ENCODE peak calls at places on chromosomes 4 and X, in nine cellular contexts. R is left ventricle myocardium inferior, G is WERI-Rb-1, Y is mucosa of descending colon, E is PC-3, O is breast epithelium, L is fibroblast of villous mesenchyme, N is suprapubic skin, J is pancreas. U is an unnamed sample.

GRCh38 chr4:86955888-86956451 is 21.2 kb downstream of the AFF1 start:
- DNase-seq in N (no peak), J (no peak), O (no peak), G (no peak), Y (no peak), R (no peak), L (no peak), E (no peak), U (no peak)

GRCh38 chrX:40005290-40006011 is 92.3 kb downstream of the BCOR start:
- DNase-seq in O (no peak), Y (peak), E (no peak), L (no peak), J (no peak), N (no peak), R (peak), G (no peak), U (no peak)

GRCh38 chrX:133921764-133922389 is 63.5 kb downstream of the GPC3 start:
- DNase-seq in J (peak), O (no peak), E (peak), G (peak), R (peak), L (peak), N (no peak), Y (peak), U (no peak)

GRCh38 chrX:49153467-49153866 is 9.1 kb upstream of the MAGIX start:
- DNase-seq in N (no peak), O (no peak), G (no peak), R (no peak), Y (no peak), E (no peak), L (no peak), J (no peak), U (no peak)

GRCh38 chrX:19725545-19726102 is 161.8 kb downstream of the SH3KBP1 start:
- DNase-seq in E (no peak), G (no peak), L (no peak), N (no peak), O (no peak), J (no peak), R (no peak), Y (no peak), U (no peak)

GRCh38 chr4:125728568-125728967 is 413.8 kb downstream of the FAT4 start:
- DNase-seq in J (no peak), Y (no peak), G (no peak), E (peak), R (no peak), L (peak), O (no peak), N (no peak), U (peak)

GRCh38 chrX:101397779-101398178 is 7.0 kb downstream of the RPL36A start:
- DNase-seq in L (no peak), E (no peak), J (no peak), R (no peak), N (no peak), Y (no peak), O (no peak), G (no peak), U (no peak)

GRCh38 chrX:78048036-78048435 is 56.0 kb upstream of the PGK1 start:
- DNase-seq in E (no peak), Y (no peak), R (no peak), N (no peak), L (no peak), J (no peak), G (no peak), O (no peak), U (no peak)

GRCh38 chrX:10041383-10041782 is 74.2 kb downstream of the CLDN34 start:
- DNase-seq in J (no peak), O (no peak), L (no peak), N (no peak), E (no peak), G (no peak), Y (no peak), R (no peak), U (peak)

GRCh38 chr4:137393043-137393442 is 139.3 kb downstream of the PCDH18 start:
- DNase-seq in Y (no peak), R (peak), O (no peak), L (peak), E (no peak), J (no peak), G (peak), N (no peak), U (peak)

GRCh38 chr4:105276361-105276760 is 129.7 kb downstream of the TET2 start:
- DNase-seq in O (no peak), N (no peak), L (no peak), E (no peak), J (no peak), G (no peak), R (no peak), Y (no peak), U (no peak)

GRCh38 chr4:10096976-10097330 is 19.6 kb downstream of the WDR1 start:
- DNase-seq in Y (no peak), J (no peak), O (no peak), G (no peak), L (no peak), N (no peak), R (no peak), E (no peak), U (no peak)

GRCh38 chr4:3830774-3831528 is 64.8 kb downstream of the ADRA2C start:
- DNase-seq in N (no peak), G (peak), E (no peak), O (no peak), R (no peak), J (no peak), Y (no peak), L (no peak), U (no peak)
- TF ChIP-seq CTCF in N (no peak), G (no peak), E (no peak), O (no peak), R (no peak), J (no peak), Y (no peak), L (no peak), U (no peak)

DNA sequence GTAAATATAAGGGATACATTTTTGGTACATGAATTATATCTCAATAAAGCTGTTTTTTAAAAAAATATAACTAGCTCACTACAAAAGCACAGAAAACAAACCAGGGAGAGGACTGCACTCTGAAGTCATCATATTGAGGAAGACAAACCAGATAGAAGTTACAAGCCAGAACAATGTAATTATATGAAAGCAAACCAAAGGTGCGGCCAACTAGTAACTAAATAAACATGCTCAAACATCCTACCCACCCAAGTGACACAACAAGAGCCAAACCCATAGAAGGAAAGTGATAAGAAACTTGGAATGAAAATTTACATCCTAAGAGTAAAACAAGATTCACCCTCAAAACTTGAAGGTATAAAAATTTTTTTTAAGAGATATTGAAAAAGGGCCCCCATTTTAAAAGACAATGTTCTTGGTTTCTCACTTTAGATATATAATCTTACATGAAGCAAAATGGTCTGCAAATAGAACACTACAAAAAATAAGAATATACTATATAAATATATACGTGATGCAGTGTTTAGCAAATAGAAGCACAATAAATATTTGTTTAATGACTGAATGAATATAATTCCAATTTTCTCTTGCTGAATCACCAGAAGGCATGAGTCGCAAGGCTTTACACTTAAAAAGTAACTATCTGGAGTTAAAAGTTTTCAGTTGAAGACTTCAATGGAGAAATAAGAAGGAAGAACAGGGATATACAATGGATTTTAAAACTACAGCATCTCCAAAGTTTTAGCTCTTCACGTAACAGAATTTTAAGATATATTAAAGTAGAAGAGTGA is 4.0 kb upstream of the SH3D19 start:
- DNase-seq in N (no peak), L (no peak), R (no peak), E (peak), J (no peak), O (no peak), G (no peak), Y (no peak), U (no peak)
- H3K4me3 ChIP-seq in N (no peak), L (no peak), R (no peak), E (peak), J (no peak), O (no peak), G (no peak), Y (no peak), U (no peak)

DNA sequence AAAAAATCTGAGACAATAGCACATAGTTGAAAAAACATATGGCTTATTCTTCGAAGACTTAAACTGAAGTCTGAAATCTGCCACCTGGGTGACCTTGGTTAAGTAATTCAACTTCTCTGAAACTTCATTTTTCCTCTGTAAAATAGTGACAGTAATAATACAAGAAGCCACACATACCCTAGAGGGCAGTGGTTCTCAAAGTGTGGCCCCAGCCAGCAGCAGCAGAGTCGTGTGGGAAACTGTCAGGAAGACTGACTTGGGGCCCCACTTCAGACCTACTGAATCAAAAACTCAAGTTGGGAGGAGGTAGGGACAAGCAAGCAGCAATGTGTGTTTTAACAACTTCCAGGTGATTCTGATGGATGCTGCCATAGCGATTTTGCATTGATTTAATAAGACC is 249.9 kb downstream of the HNRNPD start:
- DNase-seq in N (no peak), L (no peak), O (no peak), R (no peak), Y (no peak), E (no peak), J (no peak), G (no peak), U (no peak)
- TF ChIP-seq CTCF in N (no peak), L (no peak), O (no peak), R (no peak), Y (no peak), E (no peak), J (no peak), G (no peak), U (no peak)

GRCh38 chrX:7073336-7073735 is 74.2 kb upstream of the STS start:
- DNase-seq in E (no peak), L (no peak), Y (no peak), O (no peak), J (no peak), R (no peak), N (no peak), G (no peak), U (no peak)

GRCh38 chrX:7076245-7076661 is 71.3 kb upstream of the STS start:
- DNase-seq in L (no peak), O (no peak), Y (no peak), R (no peak), J (no peak), N (no peak), E (no peak), G (no peak), U (no peak)

GRCh38 chrX:7074908-7075204 is 72.7 kb upstream of the STS start:
- DNase-seq in O (no peak), N (no peak), R (no peak), J (no peak), G (no peak), Y (no peak), E (no peak), L (no peak), U (no peak)

GRCh38 chrX:7072856-7073255 is 74.7 kb upstream of the STS start:
- DNase-seq in G (no peak), L (no peak), E (no peak), J (no peak), R (no peak), N (no peak), O (no peak), Y (no peak), U (no peak)

DNA sequence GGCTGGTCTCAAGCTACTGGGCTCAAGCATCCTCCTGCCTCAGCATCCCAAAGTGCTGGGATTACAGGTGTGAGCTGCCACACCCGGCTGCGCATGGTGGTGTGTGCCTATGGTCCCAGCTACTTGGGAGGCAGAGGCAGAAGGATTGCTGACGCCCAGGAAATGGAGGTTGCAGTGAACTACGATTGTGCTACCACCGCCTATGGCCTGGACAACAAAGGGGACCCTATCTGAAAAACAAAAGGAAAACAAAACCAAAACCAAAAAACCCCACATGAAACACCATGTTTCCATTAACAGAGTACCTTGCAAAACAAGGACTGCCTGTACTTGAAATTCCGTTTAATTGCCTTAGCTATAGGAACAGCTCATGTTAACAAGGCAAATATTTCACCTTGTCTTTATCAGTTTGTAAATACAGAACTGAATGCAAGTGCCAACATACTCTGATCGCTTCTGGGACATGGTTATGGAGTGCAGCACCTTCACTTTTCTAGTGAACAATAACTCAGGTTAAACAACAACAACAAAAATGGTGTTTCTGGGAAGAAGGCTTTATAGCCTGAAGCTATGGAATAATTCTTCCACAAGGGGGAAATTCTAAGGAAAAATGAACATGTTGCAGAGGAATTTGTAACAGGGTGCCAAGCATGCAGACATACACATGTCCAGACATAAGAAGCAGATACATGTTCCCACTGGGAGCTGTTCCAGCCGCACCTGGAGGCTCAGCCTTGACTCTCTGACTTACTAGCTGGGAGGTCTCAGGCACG is 73.2 kb upstream of the STS start:
- DNase-seq in Y (no peak), O (no peak), E (no peak), L (peak), J (no peak), G (no peak), N (no peak), R (no peak), U (no peak)
- H3K4me3 ChIP-seq in Y (no peak), O (no peak), E (no peak), L (no peak), J (no peak), G (no peak), N (no peak), R (no peak), U (no peak)

GRCh38 chr4:139582044-139582443 is 26.0 kb upstream of the SETD7 start:
- DNase-seq in L (no peak), R (no peak), N (no peak), E (peak), O (no peak), Y (no peak), J (no peak), G (no peak), U (no peak)
- TF ChIP-seq CTCF in L (no peak), R (no peak), N (no peak), E (peak), O (no peak), Y (no peak), J (no peak), G (no peak), U (no peak)

GRCh38 chr4:25654971-25655963 is at the start of gene SLC34A2:
- DNase-seq in R (no peak), E (no peak), L (no peak), O (no peak), N (no peak), G (no peak), J (no peak), Y (peak), U (no peak)
- H3K4me3 ChIP-seq in R (peak), E (no peak), L (no peak), O (no peak), N (peak), G (no peak), J (peak), Y (no peak), U (no peak)

DNA sequence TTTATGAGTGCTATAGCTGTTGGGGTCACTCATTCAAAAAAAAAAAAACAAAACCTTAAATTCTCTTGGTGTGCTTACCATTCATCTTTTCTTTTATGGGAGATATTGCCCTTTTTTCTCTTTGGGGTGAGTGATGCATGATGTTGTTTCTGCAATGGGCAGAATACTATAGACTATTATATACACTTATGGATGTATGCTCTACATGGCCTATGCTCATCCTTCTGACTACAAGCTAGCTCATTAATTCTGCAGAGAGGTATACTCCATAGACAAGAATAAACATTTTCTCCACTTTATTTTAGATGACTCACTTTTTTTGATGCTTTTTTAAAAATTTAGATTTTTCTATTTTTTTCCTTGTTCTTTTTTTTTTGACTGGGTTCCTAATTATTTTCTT is 160.3 kb upstream of the ANK2 start:
- DNase-seq in G (no peak), O (no peak), Y (no peak), E (no peak), R (no peak), L (no peak), J (no peak), N (no peak), U (no peak)
- TF ChIP-seq CTCF in G (no peak), O (no peak), Y (no peak), E (no peak), R (no peak), L (no peak), J (no peak), N (no peak), U (no peak)

GRCh38 chr4:48340905-48341775 is at the start of gene SLAIN2:
- DNase-seq in Y (peak), R (peak), L (peak), J (peak), N (peak), O (peak), E (peak), G (peak), U (peak)
- H3K4me3 ChIP-seq in Y (peak), R (peak), L (peak), J (peak), N (peak), O (peak), E (peak), G (peak), U (peak)

DNA sequence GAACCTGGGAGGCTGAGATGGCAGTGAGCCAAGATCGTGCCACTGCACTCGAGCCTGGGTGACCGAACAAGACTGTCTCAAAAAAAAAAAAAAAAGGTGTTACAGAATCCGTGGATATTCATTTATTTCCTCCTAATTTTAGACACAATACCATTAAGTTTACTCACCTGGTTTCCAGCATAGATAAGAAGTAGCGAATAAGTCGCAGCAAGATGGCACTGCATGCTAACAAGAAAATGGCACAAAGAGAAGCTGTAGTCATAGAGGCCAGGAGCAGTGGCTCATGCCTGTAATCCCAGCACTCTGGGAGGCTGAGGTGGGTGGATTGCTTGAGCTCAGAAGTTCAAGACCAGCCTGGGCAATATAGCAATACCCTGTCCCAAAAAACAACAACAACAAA is 17.0 kb upstream of the MOB1B start:
- DNase-seq in O (no peak), L (no peak), J (no peak), R (no peak), Y (no peak), G (no peak), E (peak), N (no peak), U (no peak)
- TF ChIP-seq CTCF in O (no peak), L (no peak), J (no peak), R (peak), Y (no peak), G (no peak), E (peak), N (no peak), U (no peak)